ENCODE peak calls at places on chromosome 16, in five cellular contexts. C is hepatocyte, M is mesendoderm, Y is fibroblast of lung, E is adrenal gland. L is an unnamed sample. For H3K4me1 and H3K36me3, the result is how much of the 10 kb centered on the place peaks cover.

GRCh38 chr16:50188619-50189136 is 35.6 kb downstream of the TENT4B start:
- DNase-seq in C (no peak), M (no peak), Y (no peak), E (no peak), L (no peak)

GRCh38 chr16:83926726-83927397 is 26.2 kb upstream of the OSGIN1 start:
- DNase-seq in C (peak), M (peak), Y (peak), E (peak), L (peak)

GRCh38 chr16:75043175-75043937 is 44.5 kb downstream of the ZNRF1 start:
- DNase-seq in C (no peak), M (no peak), Y (peak), E (no peak), L (no peak)

GRCh38 chr16:19524866-19525723 is 1.4 kb downstream of the CCP110 start:
- DNase-seq in C (peak), M (peak), Y (peak), E (no peak), L (no peak)

GRCh38 chr16:79767597-79768280 is 167.2 kb upstream of the MAF start:
- DNase-seq in C (peak), M (peak), Y (peak), E (peak), L (peak)

GRCh38 chr16:57377080-57377841 is 5.0 kb downstream of the CX3CL1 start:
- DNase-seq in C (peak), M (peak), Y (no peak), E (no peak), L (no peak)

GRCh38 chr16:89409161-89409711 is 81.1 kb downstream of the ANKRD11 start:
- DNase-seq in C (peak), M (peak), Y (peak), E (no peak), L (peak)

GRCh38 chr16:75250809-75251279 is 580 bp downstream of the BCAR1 start:
- DNase-seq in C (peak), M (no peak), Y (no peak), E (no peak), L (peak)

GRCh38 chr16:89322381-89323119 is 105.0 kb downstream of the ZNF778 start:
- DNase-seq in C (peak), M (peak), Y (peak), E (peak), L (no peak)

GRCh38 chr16:67372664-67373063 is 20.6 kb downstream of the TPPP3 start:
- DNase-seq in C (no peak), M (no peak), Y (peak), E (no peak), L (no peak)

GRCh38 chr16:72195609-72196008 is 23.7 kb upstream of the PMFBP1 start:
- DNase-seq in C (no peak), M (peak), Y (no peak), E (no peak), L (no peak)

GRCh38 chr16:59634951-59635350 is 900.8 kb upstream of the GOT2 start:
- DNase-seq in C (no peak), M (no peak), Y (peak), E (no peak), L (no peak)

GRCh38 chr16:55015181-55015913 is 84.7 kb downstream of the IRX5 start:
- DNase-seq in C (no peak), M (no peak), Y (peak), E (no peak), L (no peak)

GRCh38 chr16:56087636-56088035 is 103.7 kb upstream of the GNAO1 start:
- DNase-seq in C (no peak), M (no peak), Y (no peak), E (no peak), L (no peak)

GRCh38 chr16:82152192-82152591 is 17.8 kb downstream of the MPHOSPH6 start:
- DNase-seq in C (peak), M (peak), Y (peak), E (no peak), L (no peak)

GRCh38 chr16:29961479-29962343 is at the start of gene TMEM219:
- DNase-seq in C (peak), M (peak), Y (peak), E (peak), L (peak)

GRCh38 chr16:73047221-73047535 is 750 bp downstream of the ZFHX3 start:
- DNase-seq in C (no peak), M (peak), Y (peak), E (no peak), L (no peak)

GRCh38 chr16:31067342-31067741 is 6.7 kb downstream of the ZNF668 start:
- DNase-seq in C (no peak), M (no peak), Y (no peak), E (no peak), L (no peak)

GRCh38 chr16:426115-426905 is 861 bp downstream of the RAB11FIP3 start:
- DNase-seq in C (peak), M (peak), Y (no peak), E (no peak), L (no peak)

GRCh38 chr16:82753821-82754220 is 127.1 kb downstream of the CDH13 start:
- DNase-seq in C (no peak), M (no peak), Y (peak), E (no peak), L (no peak)

GRCh38 chr16:87163637-87164036 is 153.6 kb downstream of the C16orf95 start:
- DNase-seq in C (no peak), M (peak), Y (no peak), E (no peak), L (no peak)

GRCh38 chr16:28180660-28181556 is 30.9 kb downstream of the XPO6 start:
- DNase-seq in C (no peak), M (no peak), Y (peak), E (no peak), L (no peak)

GRCh38 chr16:23508589-23509440 is 1.5 kb downstream of the GGA2 start:
- DNase-seq in C (peak), M (peak), Y (peak), E (no peak), L (peak)

GRCh38 chr16:14129502-14129901 is 58.4 kb downstream of the MRTFB start:
- DNase-seq in C (no peak), M (no peak), Y (no peak), E (no peak), L (no peak)

GRCh38 chr16:69818811-69819587 is 56.9 kb downstream of the WWP2 start:
- DNase-seq in C (no peak), M (peak), Y (no peak), E (no peak), L (no peak)

GRCh38 chr16:82177555-82177954 is 7.5 kb upstream of the MPHOSPH6 start:
- DNase-seq in C (no peak), M (no peak), Y (no peak), E (no peak), L (no peak)

GRCh38 chr16:65773319-65773874 is 593.1 kb upstream of the CDH5 start:
- DNase-seq in C (no peak), M (peak), Y (no peak), E (no peak), L (no peak)

GRCh38 chr16:57906385-57907316 is 64.3 kb downstream of the CNGB1 start:
- DNase-seq in C (no peak), M (no peak), Y (peak), E (no peak), L (no peak)

GRCh38 chr16:88924834-88925539 is 52.0 kb downstream of the CBFA2T3 start:
- DNase-seq in C (peak), M (peak), Y (peak), E (peak), L (no peak)

GRCh38 chr16:58462997-58463891 is 36.7 kb upstream of the NDRG4 start:
- DNase-seq in C (no peak), M (no peak), Y (no peak), E (peak), L (no peak)

GRCh38 chr16:8998114-8998513 is 34.4 kb upstream of the USP7 start:
- DNase-seq in C (peak), M (no peak), Y (peak), E (no peak), L (no peak)

GRCh38 chr16:9002042-9002441 is 38.3 kb upstream of the USP7 start:
- DNase-seq in C (no peak), M (no peak), Y (no peak), E (no peak), L (no peak)

GRCh38 chr16:8996891-8997290 is 33.2 kb upstream of the USP7 start:
- DNase-seq in C (no peak), M (peak), Y (no peak), E (no peak), L (no peak)

GRCh38 chr16:9000664-9001063 is 37.0 kb upstream of the USP7 start:
- DNase-seq in C (no peak), M (no peak), Y (no peak), E (no peak), L (no peak)

DNA sequence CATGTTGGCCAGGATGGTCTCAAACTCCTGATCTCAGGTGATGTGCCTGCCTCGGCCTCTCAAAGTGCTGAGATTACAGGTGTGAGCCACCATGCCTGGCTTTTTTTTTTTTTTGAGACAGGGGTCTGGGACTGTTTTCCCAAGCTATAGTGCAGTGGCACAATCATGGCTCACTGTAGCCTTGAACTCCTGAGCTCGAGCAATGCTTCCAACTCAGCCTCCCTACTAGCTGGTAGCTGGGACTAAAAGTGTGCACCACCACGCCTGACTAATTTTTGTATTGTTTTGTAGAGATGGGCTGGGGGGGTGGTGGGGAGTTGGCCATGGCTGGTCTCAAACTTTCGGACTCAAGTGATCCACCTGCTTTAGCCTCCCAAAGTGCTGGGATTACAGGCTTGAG is 36.1 kb upstream of the USP7 start:
- DNase-seq in C (no peak), M (no peak), Y (no peak), E (no peak), L (no peak)
- H3K4me1 ChIP-seq in C (under half), M (under half), Y (under half), E (under half), L (under half)

GRCh38 chr16:25157476-25157875 is 45.9 kb downstream of the LCMT1 start:
- DNase-seq in C (no peak), M (no peak), Y (peak), E (no peak), L (no peak)
- H3K36me3 ChIP-seq in C (under half), M (under half), Y (under half), E (under half), L (under half)

DNA sequence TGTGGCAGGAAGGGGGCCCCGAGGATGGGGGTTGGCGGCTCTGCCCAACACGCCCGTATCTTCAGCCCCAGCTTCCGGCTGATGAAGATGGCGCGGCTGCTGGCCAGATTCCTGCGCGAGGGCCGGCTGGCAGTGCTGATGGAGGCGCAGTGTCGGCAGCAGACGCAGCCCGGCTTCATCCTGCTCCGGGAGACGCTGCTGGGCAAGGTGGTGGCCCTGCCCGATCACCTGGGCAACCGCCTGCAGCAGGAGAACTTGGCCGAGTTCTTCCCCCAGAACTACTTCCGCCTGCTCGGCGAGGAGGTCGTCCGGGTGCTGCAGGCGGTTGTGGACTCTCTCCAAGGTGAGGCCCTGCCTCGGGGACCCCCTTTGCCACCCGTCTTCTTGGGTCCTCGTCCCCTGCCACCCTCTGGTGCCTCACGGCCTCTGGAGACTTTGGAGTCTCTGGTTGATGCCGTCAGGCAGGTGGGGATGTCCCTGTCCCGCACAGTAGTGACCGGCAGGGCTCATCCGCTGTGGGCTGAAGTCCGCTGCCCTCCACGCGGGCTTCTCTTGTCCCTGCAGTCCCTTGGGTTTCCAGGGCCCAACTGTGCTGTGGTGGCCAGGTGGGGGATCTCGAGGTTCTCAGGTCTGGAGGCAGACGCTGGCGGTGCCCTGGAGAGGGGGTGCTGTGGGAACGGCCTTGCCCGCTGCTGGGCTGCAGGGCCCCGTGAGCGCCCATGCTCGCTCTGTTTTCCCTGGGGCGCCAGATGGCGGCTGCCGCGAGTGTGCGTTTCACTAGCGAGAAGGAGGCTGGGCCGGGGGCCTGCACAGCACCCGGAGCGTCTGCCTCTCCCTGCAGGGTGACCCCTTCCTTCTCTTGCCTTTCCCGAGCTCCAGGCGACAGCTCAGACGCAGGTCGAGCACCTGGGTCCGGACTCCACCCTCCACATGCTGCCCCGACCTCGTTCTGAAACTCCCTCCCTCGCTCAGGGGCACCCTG is 2.4 kb downstream of the TELO2 start:
- DNase-seq in C (no peak), M (no peak), Y (no peak), E (no peak), L (no peak)
- H3K27ac ChIP-seq in C (no peak), M (no peak), Y (no peak), E (no peak), L (no peak)

GRCh38 chr16:3949946-3950342 is 69.4 kb upstream of the CREBBP start:
- DNase-seq in C (no peak), M (no peak), Y (no peak), E (no peak), L (no peak)

GRCh38 chr16:3949287-3949686 is 68.8 kb upstream of the CREBBP start:
- DNase-seq in C (no peak), M (no peak), Y (no peak), E (no peak), L (no peak)

GRCh38 chr16:3951861-3952332 is 71.4 kb upstream of the CREBBP start:
- DNase-seq in C (no peak), M (no peak), Y (peak), E (no peak), L (no peak)

GRCh38 chr16:3952342-3953131 is 72.0 kb upstream of the CREBBP start:
- DNase-seq in C (no peak), M (peak), Y (no peak), E (peak), L (no peak)

DNA sequence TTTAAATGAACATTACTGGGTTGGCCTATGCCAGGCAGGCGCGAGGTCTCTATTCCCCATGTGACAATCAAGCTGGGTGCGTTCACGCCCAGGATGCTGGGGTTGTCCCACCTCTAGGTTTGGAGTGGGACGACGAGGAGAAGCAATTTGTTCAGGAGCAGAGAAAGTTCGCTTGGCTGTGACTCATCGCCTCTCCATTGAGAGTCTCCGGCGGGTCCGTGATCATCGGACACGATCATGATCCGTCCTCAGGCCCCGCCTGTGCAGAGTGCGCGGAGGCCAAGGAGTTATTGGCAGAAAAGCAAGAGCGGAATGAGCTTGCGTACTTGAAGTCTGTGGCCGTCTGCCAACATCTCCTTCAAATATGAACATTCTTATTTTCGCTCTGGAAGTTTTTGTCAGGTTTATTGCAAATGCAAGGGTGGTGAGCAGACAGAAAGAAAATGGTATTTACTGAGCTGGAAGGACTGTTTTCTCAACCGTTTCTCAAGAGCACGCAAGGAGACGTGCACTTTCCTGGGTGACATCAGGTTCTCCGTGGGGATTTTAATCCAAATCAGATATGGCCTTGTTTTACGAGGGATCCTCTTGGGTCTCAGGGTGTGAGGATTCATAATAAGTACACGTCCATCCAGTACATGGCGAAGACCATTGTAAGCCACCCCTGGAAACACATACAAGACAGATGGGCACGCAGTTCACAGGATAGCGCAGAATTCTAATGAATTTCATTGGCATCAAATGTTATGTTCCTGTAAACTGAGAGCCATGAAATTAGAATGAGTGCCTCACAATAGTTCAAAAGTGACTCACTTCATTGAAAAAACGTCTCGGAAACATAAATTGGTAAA is 70.1 kb upstream of the CREBBP start:
- DNase-seq in C (peak), M (no peak), Y (peak), E (peak), L (peak)
- H3K4me1 ChIP-seq in C (under half), M (under half), Y (under half), E (under half), L (under half)

GRCh38 chr16:85781156-85781555 is 18.2 kb downstream of the EMC8 start:
- DNase-seq in C (no peak), M (no peak), Y (no peak), E (no peak), L (no peak)
- H3K36me3 ChIP-seq in C (under half), M (under half), Y (under half), E (under half), L (under half)

GRCh38 chr16:11095935-11096334 is 151.6 kb downstream of the CLEC16A start:
- DNase-seq in C (no peak), M (no peak), Y (no peak), E (no peak), L (no peak)
- H3K27ac ChIP-seq in C (no peak), M (no peak), Y (no peak), E (no peak), L (no peak)

GRCh38 chr16:2500937-2501750 is 12.6 kb upstream of the ATP6V0C start:
- DNase-seq in C (peak), M (peak), Y (peak), E (peak), L (peak)

GRCh38 chr16:2500634-2500936 is 13.2 kb upstream of the ATP6V0C start:
- DNase-seq in C (no peak), M (no peak), Y (no peak), E (no peak), L (no peak)

GRCh38 chr16:2499454-2499853 is 14.3 kb upstream of the ATP6V0C start:
- DNase-seq in C (no peak), M (no peak), Y (no peak), E (no peak), L (no peak)

GRCh38 chr16:2499890-2500633 is 13.7 kb upstream of the ATP6V0C start:
- DNase-seq in C (no peak), M (no peak), Y (no peak), E (no peak), L (no peak)

GRCh38 chr16:2501938-2502900 is 11.5 kb upstream of the ATP6V0C start:
- DNase-seq in C (no peak), M (no peak), Y (no peak), E (no peak), L (no peak)
- H3K4me1 ChIP-seq in C (under half), M (under half), Y (under half), E (under half), L (under half)

DNA sequence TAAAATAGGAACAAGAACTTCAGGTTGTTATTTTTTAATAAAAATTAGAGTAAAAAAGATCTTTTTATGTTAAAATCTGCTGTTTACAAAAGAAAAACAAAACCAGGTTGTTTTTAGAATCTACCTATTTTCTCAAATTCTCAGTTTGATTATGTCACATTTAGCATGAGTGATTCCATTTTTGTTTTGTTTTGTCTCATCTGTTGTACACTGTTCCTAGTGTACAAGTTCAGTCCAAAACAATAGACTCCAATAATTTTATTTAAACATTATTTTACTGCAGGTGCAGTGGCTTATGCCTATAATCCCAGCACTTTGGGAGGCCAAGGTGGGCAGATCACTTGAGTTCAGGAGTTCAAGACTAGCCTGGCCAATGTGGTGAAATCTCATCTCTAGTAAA is 2142.7 kb downstream of the TP53TG3F start:
- DNase-seq in C (no peak), M (no peak), Y (no peak), E (no peak), L (no peak)
- H3K36me3 ChIP-seq in C (under half), M (under half), Y (under half), E (under half), L (under half)